ENCODE peak calls at places on chromosome 1, in eight cellular contexts. C is esophagus muscularis mucosa, Q is lower leg skin, U is IMR-90, W is transverse colon, G is prostate gland, F is stomach, K is uterus. I is an unnamed sample.

GRCh38 chr1:24659993-24660665 is 17.0 kb downstream of the SRRM1 start:
- DNase-seq in K (no peak), F (no peak), W (no peak), C (no peak), U (no peak), G (no peak), Q (no peak), I (no peak)

GRCh38 chr1:73860421-73860950 is 337.5 kb downstream of the LRRIQ3 start:
- DNase-seq in C (no peak), F (no peak), Q (no peak), G (no peak), U (no peak), K (no peak), W (no peak), I (no peak)

GRCh38 chr1:50060279-50060678 is 36.5 kb upstream of the AGBL4 start:
- DNase-seq in U (no peak), K (no peak), G (no peak), C (no peak), F (no peak), W (no peak), Q (no peak), I (peak; percentile 15)

GRCh38 chr1:234845097-234845660 is 235.2 kb upstream of the IRF2BP2 start:
- DNase-seq in K (no peak), U (no peak), Q (no peak), G (no peak), C (no peak), F (no peak), W (no peak), I (no peak)

GRCh38 chr1:114330451-114330983 is 176.8 kb upstream of the SYT6 start:
- DNase-seq in K (no peak), Q (no peak), U (no peak), F (no peak), C (peak; percentile 87), W (peak; percentile 18), G (no peak), I (no peak)

GRCh38 chr1:94245747-94246438 is 8.5 kb upstream of the ARHGAP29 start:
- DNase-seq in K (no peak), U (peak; percentile 37), F (no peak), C (no peak), G (no peak), W (no peak), Q (no peak), I (no peak)

GRCh38 chr1:81801032-81801833 is 499 bp downstream of the ADGRL2 start:
- DNase-seq in W (peak; percentile 60), F (peak; percentile 68), C (peak; percentile 93), G (peak; percentile 91), Q (peak; percentile 90), U (peak; percentile 88), K (peak; percentile 74), I (peak; percentile 85)

GRCh38 chr1:1356796-1357401 is 1.5 kb downstream of the MXRA8 start:
- DNase-seq in C (no peak), Q (no peak), G (no peak), W (no peak), F (peak; percentile 73), K (no peak), U (no peak), I (no peak)

GRCh38 chr1:224820341-224820740 is 109.1 kb upstream of the DNAH14 start:
- DNase-seq in U (no peak), Q (no peak), G (no peak), F (no peak), W (no peak), C (no peak), K (no peak), I (no peak)

GRCh38 chr1:119227446-119227845 is 87.0 kb upstream of the WARS2 start:
- DNase-seq in Q (no peak), K (no peak), U (no peak), F (no peak), C (no peak), W (no peak), G (no peak), I (no peak)

GRCh38 chr1:165376041-165376810 is 19.7 kb upstream of the LMX1A start:
- DNase-seq in G (peak; percentile 84), F (peak; percentile 65), C (peak; percentile 95), Q (peak; percentile 97), K (peak; percentile 92), U (peak; percentile 20), W (peak; percentile 67), I (peak; percentile 65)

GRCh38 chr1:43349594-43350306 is 9.0 kb upstream of the CDC20 start:
- DNase-seq in U (peak; percentile 92), F (no peak), G (peak; percentile 68), Q (no peak), W (no peak), C (peak; percentile 77), K (no peak), I (no peak)

GRCh38 chr1:203465146-203465798 is 10.3 kb upstream of the PRELP start:
- DNase-seq in K (no peak), Q (peak; percentile 87), U (no peak), C (no peak), W (peak; percentile 45), G (peak; percentile 55), F (no peak), I (no peak)

GRCh38 chr1:25890249-25891034 is 14.9 kb upstream of the PAQR7 start:
- DNase-seq in U (peak; percentile 58), W (peak; percentile 75), K (no peak), F (peak; percentile 82), C (no peak), G (peak; percentile 46), Q (no peak), I (peak; percentile 83)
- TF ChIP-seq POLR2A in U (no peak), W (peak; percentile 29), K (no peak), F (no peak), C (no peak), G (no peak), Q (no peak), I (peak; percentile 46)

GRCh38 chr1:31939484-31940329 is 1.5 kb upstream of the PTP4A2 start:
- DNase-seq in K (peak; percentile 74), G (no peak), U (peak; percentile 90), C (no peak), F (peak; percentile 73), Q (peak; percentile 87), W (peak; percentile 82), I (peak; percentile 66)

GRCh38 chr1:31949862-31950261 is 11.7 kb upstream of the PTP4A2 start:
- DNase-seq in Q (peak; percentile 37), C (no peak), U (no peak), W (no peak), G (no peak), K (no peak), F (no peak), I (no peak)

GRCh38 chr1:31943546-31944184 is 5.5 kb upstream of the PTP4A2 start:
- DNase-seq in Q (no peak), U (no peak), F (no peak), W (no peak), G (no peak), K (no peak), C (no peak), I (no peak)

DNA sequence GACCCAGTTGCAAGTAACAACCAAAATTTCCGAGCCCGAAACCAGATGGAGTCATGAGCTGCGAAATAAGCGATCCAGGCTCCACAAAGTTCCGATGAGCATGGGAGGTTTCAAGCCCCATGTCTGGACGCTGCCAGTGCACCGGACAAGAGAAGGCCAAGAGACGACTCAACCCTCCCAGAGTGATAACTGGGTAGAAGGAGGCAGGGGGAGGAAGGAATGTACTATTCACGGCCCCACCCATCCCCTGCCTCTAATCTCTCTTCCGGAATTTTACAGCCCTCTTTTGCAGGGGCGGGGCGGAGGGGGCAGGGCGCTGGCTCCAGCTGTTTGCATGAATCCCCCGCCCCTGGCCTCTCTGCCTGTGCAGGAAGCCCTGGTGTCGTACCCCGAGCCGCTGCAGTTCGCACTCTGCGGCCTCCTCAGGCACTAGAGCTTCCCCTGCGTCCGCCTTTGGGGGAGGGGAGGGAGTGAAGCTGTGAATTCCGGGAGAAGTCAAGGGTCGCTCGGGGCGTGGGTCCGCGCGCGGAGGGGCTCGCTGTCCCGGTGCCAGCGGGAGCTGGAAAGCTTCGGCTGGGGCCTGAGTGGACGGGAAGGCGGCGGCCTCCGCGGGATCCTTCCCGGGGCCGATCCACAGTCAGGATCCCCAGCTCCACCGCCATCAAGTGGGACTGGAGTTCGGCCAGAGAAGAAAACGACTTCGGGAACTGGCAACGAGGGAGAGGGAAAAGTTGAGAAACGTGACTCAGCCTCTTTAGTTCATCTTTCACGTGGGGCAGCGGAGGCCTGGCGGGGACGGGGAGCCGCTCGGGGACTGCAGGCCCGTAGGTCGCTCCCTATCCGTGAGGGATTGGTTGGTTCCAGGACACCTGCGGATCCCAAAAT is 6.3 kb upstream of the PTP4A2 start:
- DNase-seq in U (peak; percentile 87), G (peak; percentile 66), K (peak; percentile 90), C (peak; percentile 98), W (peak; percentile 96), Q (peak; percentile 98), F (peak; percentile 86), I (peak; percentile 52)
- TF ChIP-seq POLR2A in U (peak; percentile 53), G (peak; percentile 7), K (no peak), C (no peak), W (peak; percentile 83), Q (no peak), F (no peak), I (peak; percentile 11)

DNA sequence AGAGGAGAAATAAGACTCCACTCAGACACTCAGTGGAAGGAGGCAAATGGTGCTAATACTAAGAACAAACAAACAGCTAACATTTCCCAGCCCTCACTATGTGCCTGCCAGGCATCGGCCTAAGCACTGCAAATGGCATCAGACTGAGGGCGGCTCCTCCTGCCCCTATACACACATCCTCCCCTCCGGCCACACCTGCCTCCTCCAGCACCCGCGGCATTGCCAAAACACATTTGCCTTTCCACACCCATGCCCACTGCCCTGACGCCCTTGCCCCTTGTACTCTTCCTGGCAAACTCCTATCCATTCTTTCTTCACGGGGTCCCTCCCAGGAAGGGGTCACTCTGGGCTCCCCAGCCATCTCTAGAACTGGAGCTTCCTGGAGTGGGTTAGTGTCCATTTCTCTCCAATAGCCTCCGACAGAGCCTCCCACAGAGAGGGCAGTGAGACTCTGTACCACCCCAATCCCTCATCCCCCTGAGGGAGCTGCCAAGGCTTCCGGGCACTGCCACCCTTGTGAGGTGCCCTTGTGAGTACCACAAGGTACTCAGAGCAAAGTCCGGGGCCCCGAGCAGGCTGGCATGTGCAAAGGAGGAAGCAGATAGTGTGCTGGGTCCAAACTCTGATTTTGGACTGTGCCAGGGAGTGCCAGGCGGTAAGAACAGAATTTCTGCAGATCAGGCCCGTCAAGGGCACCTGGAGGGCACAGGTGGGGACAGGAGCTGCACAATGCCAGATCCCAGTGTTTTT is 959 bp downstream of the AKR7A3 start:
- DNase-seq in K (no peak), C (no peak), U (no peak), F (peak; percentile 77), G (no peak), W (peak; percentile 79), Q (no peak), I (peak; percentile 76)
- TF ChIP-seq POLR2A in K (no peak), C (no peak), U (no peak), F (no peak), G (no peak), W (peak; percentile 54), Q (no peak), I (no peak)

DNA sequence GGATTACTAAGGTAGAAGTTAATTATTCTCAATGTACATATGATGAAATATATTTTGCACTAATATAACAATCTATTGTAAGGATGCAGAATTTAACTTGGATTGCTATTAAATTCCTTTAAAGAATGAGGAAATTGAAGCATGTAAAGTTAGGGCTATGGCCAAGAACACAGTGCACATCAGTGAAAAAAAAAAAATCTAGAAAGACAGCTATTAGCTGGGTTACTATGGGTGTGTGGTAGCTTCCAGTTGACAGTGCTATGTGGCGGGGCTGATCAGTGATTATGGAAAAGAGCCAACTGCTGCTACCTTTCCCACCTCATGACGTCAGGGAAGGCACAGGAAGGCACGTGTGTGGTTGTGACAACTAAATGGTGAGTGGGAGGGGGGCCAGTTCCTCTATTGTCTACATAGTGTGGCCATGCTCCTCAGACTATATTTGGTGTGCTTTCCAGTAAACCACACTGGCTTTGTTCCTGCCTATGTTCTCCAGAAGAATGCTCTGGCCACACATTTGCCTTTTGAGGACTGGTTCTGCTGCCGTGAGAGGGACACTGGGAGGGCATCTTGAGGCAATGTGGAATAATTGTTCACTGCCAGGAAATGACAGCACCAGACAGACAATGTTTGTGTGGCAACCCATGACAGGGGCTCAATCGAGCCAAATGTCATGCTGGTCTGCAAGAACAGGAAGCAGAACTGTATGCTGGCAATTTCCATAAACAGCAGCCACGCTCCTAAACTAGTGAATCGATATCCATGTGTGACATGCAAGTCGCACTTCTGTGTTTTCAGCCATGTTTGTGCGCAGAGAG is 2.9 kb upstream of the SDE2 start:
- DNase-seq in K (no peak), Q (peak; percentile 95), W (peak; percentile 58), G (peak; percentile 82), C (peak; percentile 93), F (peak; percentile 53), U (no peak), I (peak; percentile 83)
- TF ChIP-seq POLR2A in K (no peak), Q (no peak), W (peak; percentile 16), G (no peak), C (no peak), F (no peak), U (no peak), I (peak; percentile 41)